ENCODE peak calls at places on chromosome 21, in four cellular contexts. H is right atrium auricular region; U is CD8-positive, alpha-beta T cell; M is osteoblast. G is an unnamed sample.
A peak's percentile ranks its signal among the peaks of the same experiment; 100 is the strongest.

GRCh38 chr21:29656504-29657227 is 283.1 kb downstream of the GRIK1 start:
- DNase-seq in H (no peak), U (no peak), M (peak; percentile 82), G (no peak)

GRCh38 chr21:16794944-16795343 is 717.9 kb upstream of the CXADR start:
- DNase-seq in H (peak; percentile 66), U (no peak), M (no peak), G (no peak)

GRCh38 chr21:42527127-42527488 is 13.5 kb downstream of the SLC37A1 start:
- DNase-seq in H (no peak), U (no peak), M (no peak), G (no peak)

GRCh38 chr21:41745026-41745820 is 21.6 kb downstream of the RIPK4 start:
- DNase-seq in H (no peak), U (no peak), M (no peak), G (no peak)

GRCh38 chr21:20997633-20998455 is at the start of gene NCAM2:
- DNase-seq in H (peak; percentile 73), U (peak; percentile 17), M (peak; percentile 92), G (peak; percentile 95)

GRCh38 chr21:29334717-29335428 is 36.2 kb downstream of the BACH1 start:
- DNase-seq in H (no peak), U (no peak), M (no peak), G (no peak)

GRCh38 chr21:25385912-25386474 is 221.3 kb downstream of the MRPL39 start:
- DNase-seq in H (no peak), U (no peak), M (peak; percentile 66), G (peak; percentile 78)

GRCh38 chr21:21463456-21463855 is 465.2 kb downstream of the NCAM2 start:
- DNase-seq in H (no peak), U (no peak), M (no peak), G (no peak)

GRCh38 chr21:32532636-32533035 is 52.7 kb downstream of the TCP10L start:
- DNase-seq in H (no peak), U (no peak), M (no peak), G (no peak)

GRCh38 chr21:28541371-28542112 is 451.1 kb downstream of the LTN1 start:
- DNase-seq in H (no peak), U (no peak), M (no peak), G (no peak)

GRCh38 chr21:38027901-38028300 is 111.6 kb upstream of the KCNJ6 start:
- DNase-seq in H (no peak), U (no peak), M (peak; percentile 78), G (no peak)

GRCh38 chr21:39788383-39788782 is 43.4 kb downstream of the IGSF5 start:
- DNase-seq in H (peak; percentile 85), U (no peak), M (no peak), G (peak; percentile 91)

GRCh38 chr21:17651526-17651925 is 38.8 kb upstream of the BTG3 start:
- DNase-seq in H (no peak), U (no peak), M (no peak), G (no peak)

GRCh38 chr21:32298658-32299081 is at the start of gene MRAP:
- DNase-seq in H (no peak), U (no peak), M (no peak), G (no peak)

GRCh38 chr21:36835383-36835795 is 131.1 kb downstream of the HLCS start:
- DNase-seq in H (no peak), U (no peak), M (no peak), G (no peak)

GRCh38 chr21:28431022-28431421 is 561.7 kb downstream of the LTN1 start:
- DNase-seq in H (no peak), U (no peak), M (peak; percentile 58), G (no peak)

GRCh38 chr21:23695449-23695848 is 1911.8 kb downstream of the MRPL39 start:
- DNase-seq in H (no peak), U (no peak), M (no peak), G (no peak)

GRCh38 chr21:22575165-22575584 is 1577.0 kb downstream of the NCAM2 start:
- DNase-seq in H (no peak), U (no peak), M (no peak), G (peak; percentile 71)

GRCh38 chr21:43362306-43362927 is 64.5 kb downstream of the SIK1 start:
- DNase-seq in H (peak; percentile 88), U (peak; percentile 68), M (no peak), G (peak; percentile 48)

GRCh38 chr21:42558846-42559245 is 45.2 kb downstream of the SLC37A1 start:
- DNase-seq in H (no peak), U (no peak), M (no peak), G (no peak)

GRCh38 chr21:29678616-29679015 is 261.2 kb downstream of the GRIK1 start:
- DNase-seq in H (no peak), U (no peak), M (no peak), G (no peak)

GRCh38 chr21:43323244-43324005 is 103.5 kb downstream of the SIK1 start:
- DNase-seq in H (peak; percentile 68), U (no peak), M (no peak), G (no peak)

GRCh38 chr21:42041711-42042110 is 29.4 kb upstream of the UMODL1 start:
- DNase-seq in H (no peak), U (no peak), M (no peak), G (no peak)

DNA sequence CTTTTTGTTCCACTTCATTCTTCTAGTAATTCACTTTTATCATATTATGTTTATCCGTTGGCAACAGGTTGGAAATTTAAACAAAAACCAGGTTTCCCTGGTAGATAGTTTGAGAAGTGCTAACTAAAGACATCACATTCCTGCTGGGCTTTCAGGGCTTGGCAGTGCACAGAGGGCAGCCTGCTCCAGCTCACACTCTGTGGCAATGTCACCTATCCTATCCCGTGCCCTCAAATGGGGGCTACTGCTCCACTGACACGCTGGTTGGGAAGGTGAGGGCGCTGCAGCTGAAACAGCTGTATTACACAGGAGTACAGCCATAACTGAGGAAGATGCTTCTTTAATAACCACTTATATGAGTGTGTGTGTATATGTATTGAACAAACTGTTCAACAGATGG is 49.7 kb downstream of the RCAN1 start:
- DNase-seq in H (no peak), U (no peak), M (no peak), G (no peak)
- H3K27ac ChIP-seq in H (peak overlapping the region; percentile 23), U (no peak overlapping the region), M (no peak overlapping the region), G (no peak overlapping the region)

GRCh38 chr21:15001113-15001512 is 63.7 kb downstream of the NRIP1 start:
- DNase-seq in H (no peak), U (no peak), M (no peak), G (no peak)

GRCh38 chr21:15000076-15000475 is 64.7 kb downstream of the NRIP1 start:
- DNase-seq in H (no peak), U (no peak), M (no peak), G (no peak)

GRCh38 chr21:14991957-14992356 is 72.8 kb downstream of the NRIP1 start:
- DNase-seq in H (no peak), U (no peak), M (no peak), G (no peak)

GRCh38 chr21:14993072-14993471 is 71.7 kb downstream of the NRIP1 start:
- DNase-seq in H (no peak), U (no peak), M (no peak), G (no peak)

DNA sequence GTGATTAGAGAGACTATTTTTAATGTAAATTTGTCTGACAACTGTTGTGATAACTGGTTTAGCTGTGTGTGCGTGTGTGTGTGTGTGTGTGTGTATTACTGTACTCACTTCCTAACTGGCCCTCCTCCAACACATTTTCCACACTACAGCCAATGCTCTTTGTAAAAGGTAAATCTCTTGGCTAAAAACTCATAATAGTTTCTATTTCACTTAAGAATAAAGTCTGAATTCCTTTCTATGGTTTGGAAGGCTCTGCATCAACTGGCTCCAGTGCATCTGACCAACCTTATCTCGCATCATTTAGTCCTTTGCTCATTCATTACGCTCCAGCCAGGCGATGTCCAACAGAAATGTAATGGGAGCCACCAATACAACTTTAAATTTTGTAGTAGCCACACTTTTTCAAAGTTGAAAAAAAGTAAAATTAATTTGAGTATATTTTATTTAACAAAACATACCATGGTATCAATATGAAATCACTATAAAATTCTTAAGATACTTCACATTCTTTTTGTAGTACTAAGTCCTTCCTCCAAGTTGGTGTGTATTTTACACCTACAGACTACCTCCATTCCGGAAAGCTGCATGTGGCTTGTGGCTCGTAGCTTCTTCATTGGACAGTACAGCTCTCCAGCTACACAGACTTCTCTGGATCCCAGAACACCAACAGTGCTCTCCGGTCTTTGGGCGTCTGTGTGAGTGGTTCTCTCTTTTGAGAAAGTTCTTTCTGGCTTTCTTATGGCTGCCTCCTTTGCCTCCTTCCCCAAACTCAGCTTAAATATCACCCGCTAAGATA is 68.9 kb downstream of the NRIP1 start:
- DNase-seq in H (no peak), U (no peak), M (no peak), G (no peak)
- H3K27ac ChIP-seq in H (no peak overlapping the region), U (no peak overlapping the region), M (peak overlapping the region; percentile 32), G (no peak overlapping the region)

GRCh38 chr21:45207839-45208626 is 79.7 kb downstream of the POFUT2 start:
- DNase-seq in H (no peak), U (no peak), M (no peak), G (no peak)
- H3K27ac ChIP-seq in H (no peak overlapping the region), U (no peak overlapping the region), M (no peak overlapping the region), G (no peak overlapping the region)

GRCh38 chr21:45411810-45412206 is 6.8 kb downstream of the COL18A1 start:
- DNase-seq in H (no peak), U (no peak), M (no peak), G (no peak)
- H3K27ac ChIP-seq in H (peak overlapping the region; percentile 90), U (no peak overlapping the region), M (no peak overlapping the region), G (no peak overlapping the region)

GRCh38 chr21:33695785-33696184 is 53.5 kb downstream of the ITSN1 start:
- DNase-seq in H (no peak), U (no peak), M (no peak), G (no peak)

GRCh38 chr21:33700491-33700890 is 58.2 kb downstream of the ITSN1 start:
- DNase-seq in H (no peak), U (no peak), M (no peak), G (no peak)

GRCh38 chr21:33703750-33704606 is 61.7 kb downstream of the ITSN1 start:
- DNase-seq in H (no peak), U (no peak), M (peak; percentile 64), G (no peak)

GRCh38 chr21:33699277-33699676 is 57.0 kb downstream of the ITSN1 start:
- DNase-seq in H (no peak), U (no peak), M (no peak), G (no peak)

GRCh38 chr21:33698088-33698487 is 55.8 kb downstream of the ITSN1 start:
- DNase-seq in H (no peak), U (no peak), M (no peak), G (peak; percentile 7)
- H3K27ac ChIP-seq in H (peak overlapping the region; percentile 28), U (no peak overlapping the region), M (no peak overlapping the region), G (no peak overlapping the region)

DNA sequence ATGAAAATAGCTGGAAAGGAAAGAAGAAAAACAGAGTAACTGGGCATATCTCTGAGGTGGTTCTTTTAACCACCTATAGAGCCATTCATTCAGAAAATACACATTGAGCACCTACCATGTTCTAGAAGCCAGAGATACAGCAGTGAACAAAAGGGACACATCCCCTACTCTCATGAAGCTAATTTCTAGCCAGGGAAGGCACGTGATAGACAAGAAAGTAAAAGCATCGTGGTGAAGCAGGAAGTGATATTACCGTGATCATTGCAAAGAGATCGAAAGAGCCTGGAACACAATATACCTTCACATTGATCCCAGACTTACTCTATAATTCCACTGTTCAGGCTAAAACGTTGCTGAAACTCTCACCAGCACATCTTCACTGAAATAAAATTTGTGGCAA is 76.0 kb downstream of the TIAM1 start:
- DNase-seq in H (no peak), U (no peak), M (no peak), G (no peak)
- H3K27ac ChIP-seq in H (no peak overlapping the region), U (no peak overlapping the region), M (no peak overlapping the region), G (no peak overlapping the region)

GRCh38 chr21:44692798-44693512 is 4.0 kb upstream of the KRTAP10-12 start:
- DNase-seq in H (no peak), U (no peak), M (no peak), G (no peak)
- H3K27ac ChIP-seq in H (no peak overlapping the region), U (no peak overlapping the region), M (no peak overlapping the region), G (no peak overlapping the region)

G was measured in neural progenitor cell.